ENCODE peak calls at places on chromosomes 1 and 21, in seven cellular contexts. D is left ventricle myocardium inferior, J is HepG2, C is cardiac muscle cell, F is prostate gland, A is mucosa of descending colon, G is epithelial cell of esophagus. U is an unnamed sample.

GRCh38 chr1:217313096-217313495 is 317.8 kb downstream of the GPATCH2 start:
- DNase-seq in D (no peak), J (no peak), C (no peak), F (no peak), A (no peak), G (peak; percentile 78), U (no peak)

GRCh38 chr1:47894718-47895393 is 102.3 kb downstream of the TRABD2B start:
- DNase-seq in D (no peak), J (no peak), C (peak; percentile 17), F (no peak), A (peak; percentile 60), G (peak; percentile 91), U (no peak)

GRCh38 chr1:21292991-21293536 is 2.8 kb upstream of the ECE1 start:
- DNase-seq in D (no peak), J (no peak), C (no peak), F (no peak), A (peak; percentile 58), G (peak; percentile 27), U (no peak)

GRCh38 chr1:77825356-77825709 is 45.9 kb downstream of the MIGA1 start:
- DNase-seq in D (no peak), J (peak; percentile 44), C (peak; percentile 92), F (peak; percentile 61), A (no peak), G (peak; percentile 99), U (peak; percentile 28)

GRCh38 chr1:109371271-109371739 is 26.4 kb downstream of the SORT1 start:
- DNase-seq in D (no peak), J (no peak), C (peak; percentile 76), F (peak; percentile 27), A (no peak), G (peak; percentile 72), U (no peak)

GRCh38 chr1:6625579-6626149 is 996 bp downstream of the THAP3 start:
- DNase-seq in D (no peak), J (no peak), C (peak; percentile 54), F (no peak), A (no peak), G (peak; percentile 66), U (no peak)

GRCh38 chr1:210236840-210237409 is 4.3 kb downstream of the SERTAD4 start:
- DNase-seq in D (peak; percentile 77), J (no peak), C (peak; percentile 96), F (peak; percentile 65), A (no peak), G (no peak), U (no peak)

GRCh38 chr21:35697321-35697808 is 363.0 kb downstream of the SETD4 start:
- DNase-seq in D (peak; percentile 66), J (no peak), C (peak; percentile 81), F (no peak), A (no peak), G (peak; percentile 16), U (no peak)

GRCh38 chr1:164602480-164603093 is 43.6 kb downstream of the PBX1 start:
- DNase-seq in D (peak; percentile 64), J (no peak), C (peak; percentile 71), F (peak; percentile 81), A (peak; percentile 68), G (peak; percentile 37), U (no peak)

GRCh38 chr21:45975017-45975595 is 6.5 kb upstream of the COL6A1 start:
- DNase-seq in D (peak; percentile 77), J (no peak), C (peak; percentile 57), F (no peak), A (peak; percentile 59), G (no peak), U (no peak)

GRCh38 chr1:150281221-150281757 is 1.1 kb upstream of the CIART start:
- DNase-seq in D (peak; percentile 79), J (no peak), C (peak; percentile 78), F (peak; percentile 67), A (peak; percentile 62), G (peak; percentile 75), U (no peak)

GRCh38 chr21:42238185-42238934 is 19.4 kb downstream of the ABCG1 start:
- DNase-seq in D (peak; percentile 7), J (no peak), C (no peak), F (no peak), A (peak; percentile 22), G (no peak), U (no peak)

GRCh38 chr1:68819190-68819829 is 322.4 kb upstream of the DEPDC1 start:
- DNase-seq in D (no peak), J (no peak), C (peak; percentile 40), F (no peak), A (no peak), G (peak; percentile 28), U (no peak)

GRCh38 chr1:164092603-164093353 is 466.2 kb upstream of the PBX1 start:
- DNase-seq in D (no peak), J (no peak), C (peak; percentile 27), F (no peak), A (no peak), G (peak; percentile 2), U (no peak)

GRCh38 chr1:98565951-98566350 is 95.6 kb upstream of the SNX7 start:
- DNase-seq in D (no peak), J (no peak), C (no peak), F (no peak), A (no peak), G (no peak), U (no peak)

GRCh38 chr1:158049867-158050266 is 56.4 kb downstream of the KIRREL1 start:
- DNase-seq in D (no peak), J (no peak), C (peak; percentile 55), F (no peak), A (no peak), G (no peak), U (no peak)

GRCh38 chr1:27005648-27006496 is 6.8 kb downstream of the TENT5B start:
- DNase-seq in D (no peak), J (no peak), C (no peak), F (no peak), A (no peak), G (no peak), U (no peak)

GRCh38 chr1:234675006-234675405 is 65.0 kb upstream of the IRF2BP2 start:
- DNase-seq in D (no peak), J (no peak), C (no peak), F (no peak), A (no peak), G (no peak), U (no peak)

GRCh38 chr1:206635983-206636354 is 633 bp downstream of the DYRK3 start:
- DNase-seq in D (no peak), J (no peak), C (no peak), F (no peak), A (no peak), G (no peak), U (no peak)

GRCh38 chr1:198333744-198334143 is 176.9 kb downstream of the NEK7 start:
- DNase-seq in D (no peak), J (no peak), C (no peak), F (no peak), A (no peak), G (peak; percentile 41), U (no peak)

GRCh38 chr1:100718581-100718980 is 961 bp upstream of the VCAM1 start:
- DNase-seq in D (no peak), J (no peak), C (no peak), F (no peak), A (no peak), G (no peak), U (no peak)

GRCh38 chr1:100719490-100719889 is at the start of gene VCAM1:
- DNase-seq in D (no peak), J (no peak), C (peak; percentile 61), F (no peak), A (no peak), G (no peak), U (no peak)

GRCh38 chr1:100722211-100722610 is 2.7 kb downstream of the VCAM1 start:
- DNase-seq in D (no peak), J (no peak), C (no peak), F (no peak), A (no peak), G (no peak), U (no peak)

GRCh38 chr1:100721502-100722205 is 2.1 kb downstream of the VCAM1 start:
- DNase-seq in D (no peak), J (no peak), C (peak; percentile 92), F (no peak), A (no peak), G (peak; percentile 31), U (peak; percentile 89)

GRCh38 chr1:100720751-100721150 is 1.2 kb downstream of the VCAM1 start:
- DNase-seq in D (no peak), J (no peak), C (no peak), F (no peak), A (no peak), G (no peak), U (no peak)
- H3K4me3 ChIP-seq in D (peak overlapping the region; percentile 49), J (no peak overlapping the region), C (peak overlapping the region; percentile 84), F (no peak overlapping the region), A (no peak overlapping the region), G (no peak overlapping the region), U (no peak overlapping the region)

GRCh38 chr1:38360807-38361206 is 314.2 kb upstream of the POU3F1 start:
- DNase-seq in D (no peak), J (no peak), C (no peak), F (no peak), A (no peak), G (no peak), U (no peak)
- TF ChIP-seq CTCF in D (no peak), J (no peak), C (no peak), F (no peak), A (no peak), G (no peak), U (no peak)

DNA sequence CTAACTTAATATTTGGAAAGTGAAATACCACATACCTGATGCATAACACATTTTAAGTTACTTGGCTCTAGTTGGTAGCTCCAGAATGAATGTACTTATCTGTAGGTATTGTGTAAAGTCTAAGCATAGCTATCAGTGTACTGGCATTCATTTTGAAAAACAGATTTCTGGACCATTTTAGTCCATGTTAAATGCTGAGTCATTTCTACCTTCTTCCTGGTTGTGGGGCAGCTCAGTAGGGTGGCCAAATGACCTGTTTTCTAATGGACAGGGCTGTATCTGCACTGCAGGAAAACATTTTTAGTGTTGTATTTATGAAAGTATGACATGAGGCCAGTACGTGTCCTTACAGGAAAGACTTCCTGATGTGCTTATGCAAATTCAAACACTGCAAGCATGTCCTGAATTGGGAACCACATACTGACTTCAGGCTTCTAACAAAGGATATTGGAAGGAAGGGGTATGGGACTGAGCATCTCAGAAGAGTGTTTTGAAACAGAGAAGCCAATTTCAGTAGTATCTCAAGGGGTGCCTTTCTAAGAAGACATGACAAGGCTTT is 300.3 kb upstream of the B3GALT2 start:
- DNase-seq in D (no peak), J (no peak), C (peak; percentile 51), F (no peak), A (no peak), G (peak; percentile 63), U (no peak)
- H3K4me3 ChIP-seq in D (no peak overlapping the region), J (no peak overlapping the region), C (no peak overlapping the region), F (no peak overlapping the region), A (no peak overlapping the region), G (no peak overlapping the region), U (no peak overlapping the region)

GRCh38 chr1:15847100-15847892 is at the start of gene SPEN:
- DNase-seq in D (peak; percentile 98), J (peak; percentile 92), C (peak; percentile 99), F (peak; percentile 96), A (peak; percentile 99), G (peak; percentile 98), U (no peak)
- TF ChIP-seq CTCF in D (peak; percentile 23), J (peak; percentile 2), C (no peak), F (no peak), A (no peak), G (no peak), U (no peak)

GRCh38 chr1:172254521-172255222 is 165.8 kb upstream of the C1orf105 start:
- DNase-seq in D (no peak), J (no peak), C (peak; percentile 83), F (no peak), A (no peak), G (peak; percentile 84), U (peak; percentile 73)
- H3K4me3 ChIP-seq in D (no peak overlapping the region), J (no peak overlapping the region), C (no peak overlapping the region), F (no peak overlapping the region), A (no peak overlapping the region), G (no peak overlapping the region), U (no peak overlapping the region)